ENCODE peak calls at places on chromosomes 12 and 14, in four cellular contexts. N, W, P and Q are unnamed samples.

GRCh38 chr12:32217354-32218310 is 111.0 kb downstream of the BICD1 start:
- DNase-seq in N (peak; percentile 12), W (peak; percentile 84), P (no peak), Q (peak; percentile 58)

GRCh38 chr12:97380440-97380839 is 82.2 kb upstream of the RMST start:
- DNase-seq in N (no peak), W (no peak), P (no peak), Q (peak; percentile 24)

GRCh38 chr14:74988131-74988530 is 14.6 kb upstream of the EIF2B2 start:
- DNase-seq in N (no peak), W (peak; percentile 55), P (no peak), Q (no peak)

GRCh38 chr14:67426161-67426560 is 14.2 kb upstream of the PLEK2 start:
- DNase-seq in N (no peak), W (no peak), P (no peak), Q (no peak)

GRCh38 chr12:69898236-69898635 is 73.2 kb downstream of the MYRFL start:
- DNase-seq in N (no peak), W (peak; percentile 84), P (no peak), Q (peak; percentile 53)

GRCh38 chr14:91241848-91242247 is 2.7 kb downstream of the GPR68 start:
- DNase-seq in N (peak; percentile 88), W (no peak), P (no peak), Q (no peak)

GRCh38 chr12:590206-590750 is 73.0 kb downstream of the NINJ2 start:
- DNase-seq in N (no peak), W (no peak), P (peak; percentile 24), Q (no peak)

GRCh38 chr12:42744539-42745156 is 155.1 kb upstream of the PRICKLE1 start:
- DNase-seq in N (no peak), W (peak; percentile 33), P (no peak), Q (no peak)

GRCh38 chr12:50509009-50509663 is 4.4 kb downstream of the DIP2B start:
- DNase-seq in N (no peak), W (no peak), P (no peak), Q (no peak)

GRCh38 chr14:28023853-28024252 is 742.7 kb upstream of the FOXG1 start:
- DNase-seq in N (no peak), W (no peak), P (no peak), Q (no peak)

GRCh38 chr12:122013136-122013535 is 8.5 kb upstream of the BCL7A start:
- DNase-seq in N (no peak), W (no peak), P (no peak), Q (no peak)

GRCh38 chr14:61026523-61026922 is 45.5 kb downstream of the SLC38A6 start:
- DNase-seq in N (no peak), W (no peak), P (no peak), Q (no peak)

GRCh38 chr12:16435875-16436554 is 88.6 kb downstream of the MGST1 start:
- DNase-seq in N (no peak), W (no peak), P (no peak), Q (no peak)

GRCh38 chr12:11759894-11760293 is 110.4 kb downstream of the ETV6 start:
- DNase-seq in N (no peak), W (no peak), P (no peak), Q (no peak)

GRCh38 chr12:124630791-124631313 is 63.4 kb upstream of the NCOR2 start:
- DNase-seq in N (no peak), W (peak; percentile 42), P (no peak), Q (no peak)

GRCh38 chr12:45726594-45727300 is 2.8 kb upstream of the ARID2 start:
- DNase-seq in N (peak; percentile 36), W (peak; percentile 37), P (peak; percentile 83), Q (no peak)

GRCh38 chr12:64890873-64891468 is 66.5 kb downstream of the TBC1D30 start:
- DNase-seq in N (peak; percentile 68), W (peak; percentile 78), P (no peak), Q (peak; percentile 53)

GRCh38 chr12:5466521-5466960 is 34.6 kb downstream of the NTF3 start:
- DNase-seq in N (no peak), W (no peak), P (no peak), Q (no peak)

GRCh38 chr12:53098354-53098981 is 1.0 kb downstream of the IGFBP6 start:
- DNase-seq in N (no peak), W (peak; percentile 52), P (peak; percentile 85), Q (no peak)

DNA sequence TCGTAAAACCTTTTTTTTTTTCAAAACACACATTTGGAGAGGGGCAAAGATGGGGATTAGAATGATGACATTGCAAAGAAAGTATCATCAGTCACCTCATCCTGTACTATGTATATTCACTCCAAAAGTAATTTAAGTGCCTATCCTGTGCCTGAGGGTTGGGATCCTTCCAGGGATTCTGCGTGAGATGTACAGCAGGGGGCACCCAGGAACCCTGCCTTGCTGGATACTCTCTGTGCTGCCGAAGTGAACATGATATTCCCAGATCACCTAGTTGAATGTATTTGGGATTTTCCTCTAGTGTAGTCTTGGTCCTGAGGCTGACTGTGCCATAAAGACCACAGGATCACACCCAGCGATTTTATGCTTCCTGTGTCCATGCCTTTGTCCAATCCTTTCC is 372.7 kb downstream of the IPO8 start:
- DNase-seq in N (no peak), W (peak; percentile 4), P (no peak), Q (no peak)
- TF ChIP-seq CTCF in N (no peak), W (peak; percentile 34), P (no peak), Q (no peak)

DNA sequence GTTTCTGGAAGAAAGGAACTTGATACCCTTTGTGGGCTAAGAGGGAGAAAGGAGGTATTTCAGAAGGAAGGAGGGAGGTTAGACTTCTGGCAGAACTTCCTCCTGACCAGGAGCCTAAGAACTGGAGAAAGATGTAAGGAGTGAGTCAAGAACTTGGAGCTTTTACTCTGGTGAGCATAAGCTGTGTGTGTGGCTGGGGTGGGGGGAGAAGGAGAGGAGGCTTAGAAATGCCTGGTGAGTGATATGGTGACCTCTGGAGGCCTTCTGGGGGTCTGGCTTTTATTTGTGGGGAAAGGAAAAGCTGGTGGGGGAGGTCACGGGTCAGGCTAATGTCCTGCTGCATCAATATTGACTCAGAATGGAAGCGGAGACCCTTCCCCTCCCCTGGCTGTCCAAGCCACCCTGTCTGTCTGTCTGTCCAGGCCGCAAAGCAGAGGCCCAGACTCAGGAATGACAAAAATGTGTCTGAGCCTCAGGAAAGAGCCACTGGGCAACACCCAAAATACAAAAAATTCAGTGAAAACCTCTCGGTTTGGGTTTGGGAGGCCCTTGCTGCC is 4.8 kb downstream of the LRP1 start:
- DNase-seq in N (no peak), W (peak; percentile 63), P (no peak), Q (no peak)
- H3K4me3 ChIP-seq in N (no peak overlapping the region), W (peak overlapping the region; percentile 32), P (peak overlapping the region; percentile 96), Q (peak overlapping the region; percentile 90)

GRCh38 chr14:43729149-43729548 is 777.9 kb downstream of the FSCB start:
- DNase-seq in N (no peak), W (no peak), P (no peak), Q (no peak)
- TF ChIP-seq CTCF in N (no peak), W (no peak), P (no peak), Q (no peak)

GRCh38 chr14:105151838-105152793 is 16.5 kb downstream of the JAG2 start:
- DNase-seq in N (no peak), W (no peak), P (no peak), Q (no peak)
- H3K4me3 ChIP-seq in N (no peak overlapping the region), W (no peak overlapping the region), P (no peak overlapping the region), Q (no peak overlapping the region)

DNA sequence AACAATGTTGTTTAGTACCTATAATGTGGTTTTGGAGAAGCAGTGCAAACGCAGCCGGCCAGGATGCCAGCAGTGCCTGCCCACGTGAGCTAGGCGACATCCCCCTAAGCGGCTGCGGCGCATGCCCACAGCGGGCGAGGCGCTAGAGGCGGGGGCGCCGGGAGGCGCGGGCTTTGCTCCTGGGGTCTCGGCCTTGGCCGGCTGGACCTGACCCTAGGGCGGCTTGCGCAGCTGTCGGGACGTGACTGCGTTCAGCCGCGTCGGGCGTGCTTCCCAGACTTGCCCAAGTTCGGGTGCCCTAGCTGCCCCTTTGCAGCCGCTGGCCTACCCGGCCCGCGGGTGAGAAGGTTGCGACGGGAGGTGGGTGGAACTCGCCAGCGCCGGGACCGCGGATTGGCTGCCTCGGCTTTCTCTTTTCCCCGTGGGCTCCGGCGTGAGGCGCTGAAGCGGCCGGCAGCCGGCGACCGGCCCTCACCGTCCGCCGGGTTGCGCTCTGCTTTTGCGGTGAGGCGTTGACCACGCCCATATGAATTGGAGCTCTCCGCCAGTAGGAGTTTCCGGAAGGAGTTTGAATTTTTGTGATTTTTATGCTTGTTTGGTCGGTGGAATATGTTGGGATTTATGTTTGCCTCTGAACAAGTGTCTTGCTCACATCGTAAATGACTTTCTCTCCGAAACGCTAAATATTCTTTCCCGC is at the start of gene TMEM19:
- DNase-seq in N (peak; percentile 94), W (peak; percentile 93), P (peak; percentile 95), Q (peak; percentile 66)
- TF ChIP-seq CTCF in N (peak; percentile 65), W (peak; percentile 25), P (no peak), Q (peak; percentile 19)

GRCh38 chr14:100074431-100075100 is 9.3 kb downstream of the EVL start:
- DNase-seq in N (no peak), W (no peak), P (no peak), Q (no peak)
- H3K4me3 ChIP-seq in N (no peak overlapping the region), W (no peak overlapping the region), P (no peak overlapping the region), Q (no peak overlapping the region)

DNA sequence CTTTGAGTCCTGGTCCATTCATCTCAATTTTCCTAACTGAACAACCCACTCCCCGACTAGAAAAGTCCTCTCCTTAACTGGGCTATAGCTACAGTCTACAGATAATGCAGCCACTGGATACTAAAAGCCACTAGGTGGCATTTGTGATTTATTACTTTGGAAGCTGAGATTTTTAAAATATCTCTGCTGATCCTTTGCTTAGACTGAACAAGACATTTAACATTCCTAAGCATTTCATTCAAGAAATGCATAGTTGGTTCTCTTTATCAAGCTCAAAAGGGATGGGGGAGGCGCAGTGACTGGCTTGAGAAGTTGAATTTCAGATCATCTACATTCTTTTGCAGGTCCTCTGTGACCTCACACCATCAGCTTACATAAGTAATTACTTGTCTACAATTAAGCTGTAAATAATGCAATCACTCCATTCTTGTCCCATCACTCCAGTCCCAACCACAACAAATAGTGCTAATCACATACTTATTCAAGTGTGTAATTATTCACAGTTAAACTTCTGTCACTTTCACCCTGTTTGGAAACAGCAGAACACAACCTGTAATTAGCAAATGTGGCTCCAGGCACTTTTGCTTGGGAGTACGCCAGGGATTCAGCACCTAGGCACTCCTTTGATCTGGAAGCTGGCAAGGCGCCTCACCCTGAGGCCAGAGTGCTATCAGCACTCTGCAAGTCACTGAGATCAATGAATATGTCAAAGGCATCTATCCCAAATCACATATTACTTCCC is 203.5 kb downstream of the NOVA1 start:
- DNase-seq in N (no peak), W (peak; percentile 48), P (no peak), Q (peak; percentile 16)
- TF ChIP-seq CTCF in N (no peak), W (peak; percentile 52), P (peak; percentile 34), Q (peak; percentile 49)

DNA sequence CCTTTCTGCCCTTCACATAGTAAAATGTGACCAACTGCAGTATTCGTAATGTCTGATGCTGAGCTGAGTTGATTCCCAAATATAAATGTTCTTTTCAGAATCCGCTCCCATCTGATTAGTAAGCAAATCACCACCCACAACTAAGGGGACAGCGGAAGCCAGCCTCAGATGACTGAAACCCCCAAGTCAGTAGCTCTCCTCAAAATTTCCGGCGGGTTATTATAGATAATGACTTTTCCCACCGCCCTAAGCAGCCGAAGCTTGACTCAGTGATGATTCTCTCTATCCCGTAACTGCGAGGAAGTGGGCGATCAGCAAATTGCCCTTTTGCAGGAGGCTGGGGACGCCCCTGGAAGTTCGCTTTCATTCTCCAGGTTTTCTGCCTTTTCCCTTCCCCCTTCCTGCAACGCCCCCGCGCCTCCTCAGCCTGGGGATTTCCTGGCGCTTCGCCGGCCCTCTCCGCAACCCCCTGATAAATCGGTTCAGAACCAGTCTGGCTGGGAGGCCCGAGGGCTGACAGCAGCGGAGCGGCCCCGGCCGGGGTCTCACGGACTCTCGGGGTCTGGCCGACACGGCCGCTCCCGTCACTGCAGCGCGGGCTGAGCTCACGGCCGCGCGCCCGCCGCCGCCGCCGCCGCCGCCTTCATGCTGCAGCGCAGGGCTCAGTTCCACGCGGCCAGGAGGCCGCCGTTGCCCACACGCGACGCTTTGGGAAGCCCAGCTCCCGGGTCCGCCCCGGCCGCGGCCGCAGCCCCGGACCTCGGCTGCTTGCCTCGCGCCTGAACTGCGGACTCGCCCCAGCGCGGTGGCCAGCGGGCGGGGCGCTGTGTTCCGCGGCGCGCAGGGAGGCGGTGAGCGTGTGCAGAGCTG is at the start of gene LRFN5:
- DNase-seq in N (no peak), W (peak; percentile 46), P (no peak), Q (no peak)
- H3K4me3 ChIP-seq in N (no peak within 1 kb of the TSS), W (peak within 1 kb of the TSS; percentile 70), P (peak within 1 kb of the TSS; percentile 49), Q (peak within 1 kb of the TSS; percentile 65)